ENCODE peak calls at places on chromosomes 12 and 14, in eight cellular contexts. One of them, this sample, is unnamed.

GRCh38 chr12:127726928-127727327 is 540.0 kb upstream of the TMEM132C start:
- DNase-seq in thyroid gland: peak
- DNase-seq in AG10803: peak
- DNase-seq in AG04449: no peak
- DNase-seq in adrenal gland: no peak
- DNase-seq in activated B cell treated with CpG ODN at 0.5 μM for 24 hours: no peak
- DNase-seq in AG04450: no peak
- DNase-seq in cardiac fibroblast: no peak
- DNase-seq in this sample: no peak

GRCh38 chr12:112161711-112162110 is 36.4 kb downstream of the TRAFD1 start:
- DNase-seq in thyroid gland: no peak
- DNase-seq in AG10803: no peak
- DNase-seq in AG04449: no peak
- DNase-seq in adrenal gland: no peak
- DNase-seq in activated B cell treated with CpG ODN at 0.5 μM for 24 hours: no peak
- DNase-seq in AG04450: no peak
- DNase-seq in cardiac fibroblast: no peak
- DNase-seq in this sample: no peak

GRCh38 chr12:101902641-101903040 is 25.3 kb downstream of the DRAM1 start:
- DNase-seq in thyroid gland: no peak
- DNase-seq in AG10803: no peak
- DNase-seq in AG04449: no peak
- DNase-seq in adrenal gland: no peak
- DNase-seq in activated B cell treated with CpG ODN at 0.5 μM for 24 hours: no peak
- DNase-seq in AG04450: no peak
- DNase-seq in cardiac fibroblast: no peak
- DNase-seq in this sample: no peak

GRCh38 chr12:117671734-117672133 is 297.1 kb downstream of the KSR2 start:
- DNase-seq in thyroid gland: peak
- DNase-seq in AG10803: peak
- DNase-seq in AG04449: no peak
- DNase-seq in adrenal gland: peak
- DNase-seq in activated B cell treated with CpG ODN at 0.5 μM for 24 hours: no peak
- DNase-seq in AG04450: no peak
- DNase-seq in cardiac fibroblast: no peak
- DNase-seq in this sample: no peak

GRCh38 chr12:68831272-68831671 is 23.3 kb downstream of the MDM2 start:
- DNase-seq in thyroid gland: no peak
- DNase-seq in AG10803: no peak
- DNase-seq in AG04449: no peak
- DNase-seq in adrenal gland: no peak
- DNase-seq in activated B cell treated with CpG ODN at 0.5 μM for 24 hours: no peak
- DNase-seq in AG04450: no peak
- DNase-seq in cardiac fibroblast: no peak
- DNase-seq in this sample: no peak

GRCh38 chr14:76261371-76261811 is 109.7 kb downstream of the GPATCH2L start:
- DNase-seq in thyroid gland: peak
- DNase-seq in AG10803: peak
- DNase-seq in AG04449: peak
- DNase-seq in adrenal gland: no peak
- DNase-seq in activated B cell treated with CpG ODN at 0.5 μM for 24 hours: no peak
- DNase-seq in AG04450: no peak
- DNase-seq in cardiac fibroblast: peak
- DNase-seq in this sample: no peak

GRCh38 chr12:116630762-116631161 is 71.6 kb downstream of the MAP1LC3B2 start:
- DNase-seq in thyroid gland: no peak
- DNase-seq in AG10803: no peak
- DNase-seq in AG04449: no peak
- DNase-seq in adrenal gland: no peak
- DNase-seq in activated B cell treated with CpG ODN at 0.5 μM for 24 hours: no peak
- DNase-seq in AG04450: no peak
- DNase-seq in cardiac fibroblast: no peak
- DNase-seq in this sample: no peak

GRCh38 chr12:51815571-51815970 is 32.9 kb downstream of the FIGNL2 start:
- DNase-seq in thyroid gland: no peak
- DNase-seq in AG10803: no peak
- DNase-seq in AG04449: no peak
- DNase-seq in adrenal gland: no peak
- DNase-seq in activated B cell treated with CpG ODN at 0.5 μM for 24 hours: no peak
- DNase-seq in AG04450: no peak
- DNase-seq in cardiac fibroblast: no peak
- DNase-seq in this sample: no peak

GRCh38 chr14:86802726-86803125 is 1190.3 kb downstream of the GALC start:
- DNase-seq in thyroid gland: no peak
- DNase-seq in AG10803: no peak
- DNase-seq in AG04449: no peak
- DNase-seq in adrenal gland: no peak
- DNase-seq in activated B cell treated with CpG ODN at 0.5 μM for 24 hours: no peak
- DNase-seq in AG04450: no peak
- DNase-seq in cardiac fibroblast: no peak
- DNase-seq in this sample: no peak

GRCh38 chr14:31881531-31882310 is 195.4 kb upstream of the ARHGAP5 start:
- DNase-seq in thyroid gland: no peak
- DNase-seq in AG10803: peak
- DNase-seq in AG04449: no peak
- DNase-seq in adrenal gland: no peak
- DNase-seq in activated B cell treated with CpG ODN at 0.5 μM for 24 hours: no peak
- DNase-seq in AG04450: no peak
- DNase-seq in cardiac fibroblast: peak
- DNase-seq in this sample: no peak

GRCh38 chr12:45407188-45407850 is 191.4 kb downstream of the ANO6 start:
- DNase-seq in thyroid gland: peak
- DNase-seq in AG10803: no peak
- DNase-seq in AG04449: no peak
- DNase-seq in adrenal gland: no peak
- DNase-seq in activated B cell treated with CpG ODN at 0.5 μM for 24 hours: no peak
- DNase-seq in AG04450: peak
- DNase-seq in cardiac fibroblast: peak
- DNase-seq in this sample: no peak

GRCh38 chr14:26896447-26896846 is 298.6 kb upstream of the NOVA1 start:
- DNase-seq in thyroid gland: no peak
- DNase-seq in AG10803: peak
- DNase-seq in AG04449: no peak
- DNase-seq in adrenal gland: no peak
- DNase-seq in activated B cell treated with CpG ODN at 0.5 μM for 24 hours: no peak
- DNase-seq in AG04450: no peak
- DNase-seq in cardiac fibroblast: peak
- DNase-seq in this sample: peak

GRCh38 chr12:13362260-13362841 is 165.8 kb downstream of the EMP1 start:
- DNase-seq in thyroid gland: peak
- DNase-seq in AG10803: peak
- DNase-seq in AG04449: no peak
- DNase-seq in adrenal gland: peak
- DNase-seq in activated B cell treated with CpG ODN at 0.5 μM for 24 hours: peak
- DNase-seq in AG04450: no peak
- DNase-seq in cardiac fibroblast: peak
- DNase-seq in this sample: no peak

GRCh38 chr12:6866920-6867406 is 368 bp upstream of the TPI1 start:
- DNase-seq in thyroid gland: no peak
- DNase-seq in AG10803: no peak
- DNase-seq in AG04449: no peak
- DNase-seq in adrenal gland: peak
- DNase-seq in activated B cell treated with CpG ODN at 0.5 μM for 24 hours: no peak
- DNase-seq in AG04450: no peak
- DNase-seq in cardiac fibroblast: no peak
- DNase-seq in this sample: no peak

GRCh38 chr14:75522224-75522764 is at the start of gene BATF:
- DNase-seq in thyroid gland: peak
- DNase-seq in AG10803: no peak
- DNase-seq in AG04449: no peak
- DNase-seq in adrenal gland: no peak
- DNase-seq in activated B cell treated with CpG ODN at 0.5 μM for 24 hours: peak
- DNase-seq in AG04450: no peak
- DNase-seq in cardiac fibroblast: peak
- DNase-seq in this sample: no peak

GRCh38 chr14:79051009-79051710 is 881.0 kb downstream of the NRXN3 start:
- DNase-seq in thyroid gland: no peak
- DNase-seq in AG10803: no peak
- DNase-seq in AG04449: no peak
- DNase-seq in adrenal gland: no peak
- DNase-seq in activated B cell treated with CpG ODN at 0.5 μM for 24 hours: no peak
- DNase-seq in AG04450: no peak
- DNase-seq in cardiac fibroblast: no peak
- DNase-seq in this sample: no peak

GRCh38 chr14:95549656-95550585 is 15.1 kb downstream of the GLRX5 start:
- DNase-seq in thyroid gland: no peak
- DNase-seq in AG10803: no peak
- DNase-seq in AG04449: no peak
- DNase-seq in adrenal gland: no peak
- DNase-seq in activated B cell treated with CpG ODN at 0.5 μM for 24 hours: no peak
- DNase-seq in AG04450: no peak
- DNase-seq in cardiac fibroblast: no peak
- DNase-seq in this sample: no peak

DNA sequence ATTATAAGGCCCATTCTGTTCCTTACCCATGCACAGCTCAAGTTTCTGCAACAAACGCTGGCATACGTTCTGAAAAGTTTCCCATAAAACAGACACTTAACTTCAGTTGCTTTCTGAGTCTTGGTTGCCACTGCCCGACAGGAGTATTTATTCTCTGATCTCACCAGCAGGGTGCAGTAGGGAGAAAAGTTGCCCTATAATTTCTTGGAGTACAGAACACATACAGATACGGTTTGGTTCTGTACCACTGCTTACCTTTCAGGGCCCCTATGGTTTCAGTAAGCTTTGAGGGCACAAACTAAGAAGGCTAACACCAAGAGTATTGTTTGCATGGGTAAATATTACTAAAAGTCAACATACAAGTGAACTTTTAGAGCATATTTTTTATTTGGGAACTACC is 77.9 kb downstream of the SPATA7 start:
- DNase-seq in thyroid gland: no peak
- DNase-seq in AG10803: no peak
- DNase-seq in AG04449: no peak
- DNase-seq in adrenal gland: no peak
- DNase-seq in activated B cell treated with CpG ODN at 0.5 μM for 24 hours: no peak
- DNase-seq in AG04450: no peak
- DNase-seq in cardiac fibroblast: peak
- DNase-seq in this sample: no peak
- TF ChIP-seq CTCF in thyroid gland: peak
- TF ChIP-seq CTCF in AG10803: peak
- TF ChIP-seq CTCF in AG04449: no peak
- TF ChIP-seq CTCF in adrenal gland: peak
- TF ChIP-seq CTCF in activated B cell treated with CpG ODN at 0.5 μM for 24 hours: no peak
- TF ChIP-seq CTCF in AG04450: peak
- TF ChIP-seq CTCF in cardiac fibroblast: peak
- TF ChIP-seq CTCF in this sample: no peak

DNA sequence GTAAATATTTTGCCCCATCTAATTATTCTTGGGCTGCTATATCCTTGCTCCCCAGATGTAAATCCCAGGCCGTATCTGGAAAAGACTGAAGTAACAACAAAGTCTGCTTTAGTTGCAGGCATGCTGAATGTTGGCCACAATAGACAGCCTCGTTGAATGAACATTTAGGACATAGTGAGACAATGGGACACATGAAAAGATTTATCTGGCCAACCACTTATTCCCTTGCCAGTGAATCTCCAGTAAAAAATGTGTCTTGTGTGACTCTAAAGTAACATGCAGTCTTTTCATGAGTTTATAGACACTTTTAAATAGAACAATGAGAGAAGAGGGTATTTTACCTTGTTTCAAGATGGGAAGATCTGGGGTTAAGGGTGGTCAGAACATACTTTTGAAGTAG is 60.2 kb upstream of the STXBP6 start:
- DNase-seq in thyroid gland: no peak
- DNase-seq in AG10803: peak
- DNase-seq in AG04449: no peak
- DNase-seq in adrenal gland: no peak
- DNase-seq in activated B cell treated with CpG ODN at 0.5 μM for 24 hours: no peak
- DNase-seq in AG04450: no peak
- DNase-seq in cardiac fibroblast: no peak
- DNase-seq in this sample: no peak
- TF ChIP-seq CTCF in thyroid gland: no peak
- TF ChIP-seq CTCF in AG10803: no peak
- TF ChIP-seq CTCF in AG04449: no peak
- TF ChIP-seq CTCF in adrenal gland: no peak
- TF ChIP-seq CTCF in activated B cell treated with CpG ODN at 0.5 μM for 24 hours: no peak
- TF ChIP-seq CTCF in AG04450: no peak
- TF ChIP-seq CTCF in cardiac fibroblast: no peak
- TF ChIP-seq CTCF in this sample: no peak

GRCh38 chr14:22848391-22849164 is 12.2 kb downstream of the MMP14 start:
- DNase-seq in thyroid gland: peak
- DNase-seq in AG10803: peak
- DNase-seq in AG04449: no peak
- DNase-seq in adrenal gland: peak
- DNase-seq in activated B cell treated with CpG ODN at 0.5 μM for 24 hours: no peak
- DNase-seq in AG04450: peak
- DNase-seq in cardiac fibroblast: peak
- DNase-seq in this sample: no peak

GRCh38 chr14:22845821-22846625 is 9.6 kb downstream of the MMP14 start:
- DNase-seq in thyroid gland: no peak
- DNase-seq in AG10803: no peak
- DNase-seq in AG04449: no peak
- DNase-seq in adrenal gland: no peak
- DNase-seq in activated B cell treated with CpG ODN at 0.5 μM for 24 hours: no peak
- DNase-seq in AG04450: no peak
- DNase-seq in cardiac fibroblast: no peak
- DNase-seq in this sample: no peak

GRCh38 chr14:22846811-22847307 is 10.5 kb downstream of the MMP14 start:
- DNase-seq in thyroid gland: no peak
- DNase-seq in AG10803: no peak
- DNase-seq in AG04449: no peak
- DNase-seq in adrenal gland: no peak
- DNase-seq in activated B cell treated with CpG ODN at 0.5 μM for 24 hours: no peak
- DNase-seq in AG04450: no peak
- DNase-seq in cardiac fibroblast: no peak
- DNase-seq in this sample: no peak

GRCh38 chr14:22849212-22849819 is 12.9 kb downstream of the MMP14 start:
- DNase-seq in thyroid gland: peak
- DNase-seq in AG10803: peak
- DNase-seq in AG04449: no peak
- DNase-seq in adrenal gland: peak
- DNase-seq in activated B cell treated with CpG ODN at 0.5 μM for 24 hours: no peak
- DNase-seq in AG04450: no peak
- DNase-seq in cardiac fibroblast: peak
- DNase-seq in this sample: peak

GRCh38 chr14:22847661-22848341 is 11.4 kb downstream of the MMP14 start:
- DNase-seq in thyroid gland: no peak
- DNase-seq in AG10803: peak
- DNase-seq in AG04449: no peak
- DNase-seq in adrenal gland: no peak
- DNase-seq in activated B cell treated with CpG ODN at 0.5 μM for 24 hours: no peak
- DNase-seq in AG04450: no peak
- DNase-seq in cardiac fibroblast: peak
- DNase-seq in this sample: no peak
- TF ChIP-seq CTCF in thyroid gland: no peak
- TF ChIP-seq CTCF in AG10803: no peak
- TF ChIP-seq CTCF in AG04449: no peak
- TF ChIP-seq CTCF in adrenal gland: no peak
- TF ChIP-seq CTCF in activated B cell treated with CpG ODN at 0.5 μM for 24 hours: no peak
- TF ChIP-seq CTCF in AG04450: peak
- TF ChIP-seq CTCF in cardiac fibroblast: peak
- TF ChIP-seq CTCF in this sample: no peak

GRCh38 chr12:48351022-48351708 is 446 bp upstream of the ZNF641 start:
- DNase-seq in thyroid gland: peak
- DNase-seq in AG10803: peak
- DNase-seq in AG04449: no peak
- DNase-seq in adrenal gland: peak
- DNase-seq in activated B cell treated with CpG ODN at 0.5 μM for 24 hours: no peak
- DNase-seq in AG04450: peak
- DNase-seq in cardiac fibroblast: peak
- DNase-seq in this sample: peak
- TF ChIP-seq CTCF in thyroid gland: no peak
- TF ChIP-seq CTCF in AG10803: no peak
- TF ChIP-seq CTCF in AG04449: no peak
- TF ChIP-seq CTCF in adrenal gland: no peak
- TF ChIP-seq CTCF in activated B cell treated with CpG ODN at 0.5 μM for 24 hours: no peak
- TF ChIP-seq CTCF in AG04450: no peak
- TF ChIP-seq CTCF in cardiac fibroblast: no peak
- TF ChIP-seq CTCF in this sample: no peak

This sample was measured in omental fat pad.